ENCODE peak calls at places on chromosomes 16 and 17, in six cellular contexts. T is Peyer's patch, D is upper lobe of right lung, M is dorsolateral prefrontal cortex, Y is left ventricle myocardium inferior, B is pancreas. G is an unnamed sample.

GRCh38 chr16:24568392-24568791 is 29.0 kb downstream of the RBBP6 start:
- DNase-seq in T (no peak), D (no peak), M (no peak), Y (no peak), B (no peak), G (no peak)

GRCh38 chr16:26643519-26643918 is 423.2 kb upstream of the C16orf82 start:
- DNase-seq in T (no peak), D (no peak), M (no peak), Y (no peak), B (no peak), G (no peak)

GRCh38 chr16:17204248-17205043 is 266.3 kb downstream of the XYLT1 start:
- DNase-seq in T (no peak), D (no peak), M (no peak), Y (no peak), B (no peak), G (no peak)

GRCh38 chr17:10126554-10127493 is 71.6 kb downstream of the GAS7 start:
- DNase-seq in T (no peak), D (no peak), M (no peak), Y (no peak), B (no peak), G (peak; percentile 84)

GRCh38 chr17:1516403-1517161 is at the start of gene INPP5K:
- DNase-seq in T (peak; percentile 99), D (peak; percentile 99), M (peak; percentile 98), Y (peak; percentile 98), B (peak; percentile 98), G (peak; percentile 99)

GRCh38 chr17:37714897-37715296 is 30.0 kb downstream of the HNF1B start:
- DNase-seq in T (no peak), D (no peak), M (no peak), Y (no peak), B (no peak), G (no peak)

GRCh38 chr16:28842696-28843095 is 3.5 kb downstream of the TUFM start:
- DNase-seq in T (no peak), D (no peak), M (no peak), Y (no peak), B (no peak), G (no peak)

GRCh38 chr17:63358111-63358839 is 87.8 kb downstream of the CYB561 start:
- DNase-seq in T (no peak), D (no peak), M (no peak), Y (no peak), B (no peak), G (peak; percentile 87)

GRCh38 chr16:30185141-30185682 is 1.8 kb downstream of the CORO1A start:
- DNase-seq in T (no peak), D (peak; percentile 67), M (no peak), Y (peak; percentile 20), B (no peak), G (peak; percentile 59)

GRCh38 chr16:24723663-24724062 is 5.8 kb upstream of the TNRC6A start:
- DNase-seq in T (no peak), D (no peak), M (no peak), Y (no peak), B (no peak), G (no peak)

GRCh38 chr17:28745777-28746473 is 2.1 kb downstream of the TRAF4 start:
- DNase-seq in T (peak; percentile 81), D (peak; percentile 79), M (no peak), Y (no peak), B (no peak), G (peak; percentile 43)
- H3K4me3 ChIP-seq in T (peak overlapping the region; percentile 92), D (peak overlapping the region; percentile 77), M (peak overlapping the region; percentile 77), Y (peak overlapping the region; percentile 84), B (peak overlapping the region; percentile 91), G (peak overlapping the region; percentile 80)

GRCh38 chr17:80513892-80514291 is 30.7 kb upstream of the RPTOR start:
- DNase-seq in T (no peak), D (no peak), M (no peak), Y (no peak), B (no peak), G (peak; percentile 98)

GRCh38 chr17:80511222-80512180 is 33.1 kb upstream of the RPTOR start:
- DNase-seq in T (no peak), D (no peak), M (no peak), Y (no peak), B (no peak), G (peak; percentile 57)

GRCh38 chr17:80510772-80511171 is 33.9 kb upstream of the RPTOR start:
- DNase-seq in T (no peak), D (no peak), M (no peak), Y (no peak), B (no peak), G (peak; percentile 52)

GRCh38 chr17:80513201-80513600 is 31.4 kb upstream of the RPTOR start:
- DNase-seq in T (no peak), D (no peak), M (no peak), Y (no peak), B (no peak), G (no peak)

GRCh38 chr17:80512233-80512632 is 32.4 kb upstream of the RPTOR start:
- DNase-seq in T (no peak), D (no peak), M (no peak), Y (no peak), B (no peak), G (peak; percentile 98)
- H3K27me3 ChIP-seq in T (no peaks in the 10 kb centered on the region), D (peaks cover 4% of the 10 kb centered on the region), M (no peaks in the 10 kb centered on the region), Y (peaks cover 83% of the 10 kb centered on the region), B (no peaks in the 10 kb centered on the region), G (no peaks in the 10 kb centered on the region)

DNA sequence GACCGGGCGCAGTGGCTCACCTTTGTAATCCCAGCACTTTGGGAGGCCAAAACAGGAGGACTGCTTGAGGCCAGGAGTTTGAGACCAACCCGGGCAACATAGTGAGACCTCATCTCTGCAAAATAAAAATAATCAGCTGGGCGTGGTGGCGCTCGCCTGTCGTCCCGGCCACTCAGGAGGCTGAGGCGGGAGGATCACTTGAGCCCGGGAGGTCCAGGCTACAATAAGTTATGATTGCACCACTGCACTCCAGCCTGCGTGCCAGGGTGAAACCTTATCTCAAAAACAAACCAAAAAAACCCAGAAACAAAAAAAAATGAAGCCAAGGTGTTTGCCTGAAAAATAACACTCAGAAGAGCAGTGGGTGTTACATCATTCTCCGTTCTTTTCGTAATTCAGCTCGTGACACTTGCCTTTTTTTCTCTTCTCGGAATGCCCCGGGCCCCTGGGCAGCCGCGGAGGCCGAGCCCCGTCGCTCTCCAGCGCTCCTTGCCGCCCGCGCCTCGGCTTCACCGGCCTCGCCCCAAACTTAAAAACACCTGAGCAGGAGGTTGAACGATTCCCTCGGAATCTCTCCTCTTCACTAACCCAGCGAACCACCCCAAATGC is 17.0 kb downstream of the PRCD start:
- DNase-seq in T (peak; percentile 66), D (peak; percentile 83), M (no peak), Y (no peak), B (no peak), G (peak; percentile 17)
- H3K4me3 ChIP-seq in T (peak overlapping the region; percentile 73), D (peak overlapping the region; percentile 99), M (peak overlapping the region; percentile 80), Y (peak overlapping the region; percentile 79), B (peak overlapping the region; percentile 89), G (peak overlapping the region; percentile 97)

DNA sequence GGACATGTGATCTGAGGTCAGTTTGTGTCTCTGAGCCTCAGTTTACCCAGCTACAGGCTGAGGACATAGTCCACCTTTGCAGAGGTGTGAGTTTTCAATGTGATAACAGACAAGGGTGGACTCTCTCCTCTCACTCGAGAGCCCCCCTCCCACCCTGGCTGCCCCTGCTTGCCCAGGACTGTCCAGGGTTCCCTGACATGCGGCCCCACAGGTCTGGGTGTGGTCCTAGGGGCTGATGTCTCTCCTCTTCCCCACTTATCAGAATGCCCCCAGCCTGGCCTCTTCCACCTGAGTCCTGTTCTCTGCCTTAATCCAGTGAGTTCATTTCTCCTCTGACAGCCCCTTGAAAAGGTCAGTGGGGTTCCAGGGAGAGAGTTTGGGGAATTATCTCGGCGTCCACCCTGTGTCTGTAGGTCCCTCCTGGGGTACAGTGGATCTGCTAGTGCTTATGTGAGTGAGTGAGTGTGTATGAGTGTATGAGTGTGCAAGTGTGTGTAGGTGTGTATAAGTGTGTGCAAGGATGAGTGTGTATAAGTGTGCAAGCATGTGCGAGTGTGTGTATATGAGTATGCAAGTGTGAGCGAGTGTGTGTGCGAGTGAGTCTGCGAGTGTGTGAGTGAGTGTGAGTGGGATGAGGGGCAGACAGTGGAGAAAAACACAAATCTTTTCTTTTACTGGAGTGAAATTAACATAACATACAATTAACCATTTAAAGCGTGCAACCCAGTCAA is 175.0 kb downstream of the IRF8 start:
- DNase-seq in T (peak; percentile 34), D (peak; percentile 56), M (no peak), Y (no peak), B (no peak), G (peak; percentile 71)
- H3K27me3 ChIP-seq in T (no peaks in the 10 kb centered on the region), D (peaks cover 11% of the 10 kb centered on the region), M (peaks cover 6% of the 10 kb centered on the region), Y (peaks cover 91% of the 10 kb centered on the region), B (no peaks in the 10 kb centered on the region), G (peaks cover 10% of the 10 kb centered on the region)

GRCh38 chr16:51701025-51701424 is 550.0 kb upstream of the SALL1 start:
- DNase-seq in T (no peak), D (no peak), M (no peak), Y (no peak), B (no peak), G (no peak)

GRCh38 chr16:51698647-51699046 is 547.6 kb upstream of the SALL1 start:
- DNase-seq in T (no peak), D (no peak), M (no peak), Y (no peak), B (no peak), G (no peak)

GRCh38 chr16:51697454-51697853 is 546.4 kb upstream of the SALL1 start:
- DNase-seq in T (no peak), D (no peak), M (no peak), Y (no peak), B (no peak), G (no peak)
- H3K4me3 ChIP-seq in T (no peak overlapping the region), D (no peak overlapping the region), M (no peak overlapping the region), Y (no peak overlapping the region), B (no peak overlapping the region), G (no peak overlapping the region)

G was measured in osteoblast.